ENCODE peak calls at places on chromosomes 5 and 9, in eight cellular contexts. I is MM.1S, Q is fibroblast of mammary gland, F is brain microvascular endothelial cell, O is kidney epithelial cell, X is body of pancreas, C is BJ, W is adrenal gland. D is an unnamed sample.

GRCh38 chr9:114072181-114073140 is 5.6 kb downstream of the AMBP start:
- DNase-seq in I (no peak), Q (peak; percentile 37), F (no peak), O (no peak), X (peak; percentile 88), C (no peak), W (peak; percentile 37), D (peak; percentile 84)

GRCh38 chr5:61322738-61323429 is 9.2 kb upstream of the ZSWIM6 start:
- DNase-seq in I (no peak), Q (peak; percentile 62), F (no peak), O (no peak), X (no peak), C (no peak), W (peak; percentile 15), D (peak; percentile 50)

GRCh38 chr5:125485003-125485641 is 738.7 kb upstream of the ZNF608 start:
- DNase-seq in I (no peak), Q (peak; percentile 100), F (peak; percentile 90), O (peak; percentile 97), X (peak; percentile 64), C (peak; percentile 99), W (peak; percentile 55), D (peak; percentile 99)

GRCh38 chr5:1794896-1795290 is 4.7 kb downstream of the MRPL36 start:
- DNase-seq in I (no peak), Q (no peak), F (no peak), O (no peak), X (no peak), C (no peak), W (no peak), D (no peak)

GRCh38 chr5:134130239-134130945 is 15.9 kb downstream of the TCF7 start:
- DNase-seq in I (no peak), Q (no peak), F (no peak), O (no peak), X (no peak), C (no peak), W (no peak), D (no peak)

GRCh38 chr5:89260254-89260653 is 377.3 kb upstream of the MEF2C start:
- DNase-seq in I (no peak), Q (peak; percentile 42), F (no peak), O (no peak), X (no peak), C (no peak), W (no peak), D (peak; percentile 58)

GRCh38 chr9:108880917-108881316 is 18.9 kb downstream of the ACTL7A start:
- DNase-seq in I (no peak), Q (no peak), F (no peak), O (no peak), X (no peak), C (no peak), W (no peak), D (no peak)

GRCh38 chr5:68661237-68661636 is 432.6 kb upstream of the SLC30A5 start:
- DNase-seq in I (no peak), Q (peak; percentile 58), F (peak; percentile 8), O (no peak), X (no peak), C (no peak), W (no peak), D (no peak)

GRCh38 chr5:167514461-167514860 is 777.0 kb upstream of the WWC1 start:
- DNase-seq in I (no peak), Q (no peak), F (no peak), O (no peak), X (no peak), C (no peak), W (no peak), D (no peak)

GRCh38 chr9:34282096-34282495 is 47.0 kb downstream of the KIF24 start:
- DNase-seq in I (no peak), Q (no peak), F (no peak), O (no peak), X (no peak), C (no peak), W (no peak), D (peak; percentile 39)

GRCh38 chr5:127011961-127012644 is 18.3 kb downstream of the MARCHF3 start:
- DNase-seq in I (peak; percentile 15), Q (no peak), F (no peak), O (no peak), X (no peak), C (no peak), W (no peak), D (no peak)

GRCh38 chr9:126738553-126738952 is 66.3 kb upstream of the ZBTB43 start:
- DNase-seq in I (no peak), Q (no peak), F (no peak), O (no peak), X (no peak), C (no peak), W (no peak), D (no peak)

GRCh38 chr5:40603378-40603777 is 76.3 kb upstream of the PTGER4 start:
- DNase-seq in I (no peak), Q (no peak), F (no peak), O (peak; percentile 19), X (no peak), C (no peak), W (no peak), D (no peak)

GRCh38 chr9:27749838-27750237 is 176.6 kb upstream of the C9orf72 start:
- DNase-seq in I (no peak), Q (no peak), F (no peak), O (no peak), X (no peak), C (no peak), W (no peak), D (no peak)

GRCh38 chr5:102536323-102536928 is 37.6 kb upstream of the SLCO6A1 start:
- DNase-seq in I (peak; percentile 27), Q (peak; percentile 30), F (no peak), O (peak; percentile 12), X (no peak), C (peak; percentile 9), W (no peak), D (peak; percentile 42)

GRCh38 chr5:109192543-109193281 is 217.1 kb downstream of the PJA2 start:
- DNase-seq in I (no peak), Q (no peak), F (no peak), O (no peak), X (no peak), C (no peak), W (no peak), D (no peak)

GRCh38 chr9:127873886-127874285 is 3.6 kb downstream of the AK1 start:
- DNase-seq in I (no peak), Q (no peak), F (no peak), O (no peak), X (peak; percentile 92), C (no peak), W (peak; percentile 87), D (peak; percentile 76)

GRCh38 chr9:126617003-126617739 is 3.4 kb downstream of the LMX1B start:
- DNase-seq in I (no peak), Q (no peak), F (no peak), O (no peak), X (peak; percentile 2), C (no peak), W (no peak), D (no peak)

GRCh38 chr5:10838038-10838437 is 77.0 kb upstream of the DAP start:
- DNase-seq in I (no peak), Q (no peak), F (peak; percentile 41), O (no peak), X (no peak), C (no peak), W (peak; percentile 39), D (no peak)

GRCh38 chr9:100626949-100627348 is 49.1 kb downstream of the CAVIN4 start:
- DNase-seq in I (no peak), Q (no peak), F (no peak), O (no peak), X (no peak), C (no peak), W (no peak), D (no peak)

GRCh38 chr5:4862500-4862899 is 277.6 kb upstream of the ADAMTS16 start:
- DNase-seq in I (peak; percentile 40), Q (peak; percentile 60), F (peak; percentile 14), O (peak; percentile 10), X (no peak), C (peak; percentile 3), W (no peak), D (peak; percentile 69)

GRCh38 chr5:59001154-59001553 is 418.3 kb downstream of the RAB3C start:
- DNase-seq in I (no peak), Q (peak; percentile 38), F (no peak), O (no peak), X (no peak), C (no peak), W (no peak), D (peak; percentile 44)

GRCh38 chr5:99061299-99061698 is 132.5 kb upstream of the CHD1 start:
- DNase-seq in I (no peak), Q (no peak), F (peak; percentile 22), O (no peak), X (no peak), C (no peak), W (no peak), D (no peak)
- H3K4me3 ChIP-seq in I (no peak overlapping the region), Q (no peak overlapping the region), F (no peak overlapping the region), O (no peak overlapping the region), X (no peak overlapping the region), C (no peak overlapping the region), W (no peak overlapping the region), D (no peak overlapping the region)

DNA sequence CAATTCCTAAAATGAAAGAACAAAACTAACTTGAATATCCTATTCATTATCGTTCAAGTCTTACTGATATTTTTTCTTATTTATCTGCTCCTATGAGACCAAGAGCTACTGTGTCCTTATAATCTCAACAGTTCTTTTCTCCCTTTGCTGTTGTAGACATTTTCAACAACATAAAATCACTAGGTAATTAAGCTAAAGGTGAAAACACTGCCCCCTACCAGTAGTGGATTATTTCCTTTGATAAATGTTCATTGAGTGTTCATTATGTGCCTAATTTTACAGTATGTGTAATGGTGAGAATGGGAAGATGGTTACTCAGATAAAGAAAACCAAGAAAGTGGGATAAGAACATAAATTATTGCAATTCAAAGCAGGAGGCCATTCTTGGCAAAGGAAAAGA is 41.4 kb upstream of the PAPPA start:
- DNase-seq in I (no peak), Q (peak; percentile 51), F (no peak), O (no peak), X (no peak), C (no peak), W (no peak), D (peak; percentile 41)
- TF ChIP-seq CTCF in I (peak; percentile 19), Q (peak; percentile 50), F (peak; percentile 35), O (peak; percentile 25), X (no peak), C (peak; percentile 14), W (peak; percentile 13), D (peak; percentile 34)

DNA sequence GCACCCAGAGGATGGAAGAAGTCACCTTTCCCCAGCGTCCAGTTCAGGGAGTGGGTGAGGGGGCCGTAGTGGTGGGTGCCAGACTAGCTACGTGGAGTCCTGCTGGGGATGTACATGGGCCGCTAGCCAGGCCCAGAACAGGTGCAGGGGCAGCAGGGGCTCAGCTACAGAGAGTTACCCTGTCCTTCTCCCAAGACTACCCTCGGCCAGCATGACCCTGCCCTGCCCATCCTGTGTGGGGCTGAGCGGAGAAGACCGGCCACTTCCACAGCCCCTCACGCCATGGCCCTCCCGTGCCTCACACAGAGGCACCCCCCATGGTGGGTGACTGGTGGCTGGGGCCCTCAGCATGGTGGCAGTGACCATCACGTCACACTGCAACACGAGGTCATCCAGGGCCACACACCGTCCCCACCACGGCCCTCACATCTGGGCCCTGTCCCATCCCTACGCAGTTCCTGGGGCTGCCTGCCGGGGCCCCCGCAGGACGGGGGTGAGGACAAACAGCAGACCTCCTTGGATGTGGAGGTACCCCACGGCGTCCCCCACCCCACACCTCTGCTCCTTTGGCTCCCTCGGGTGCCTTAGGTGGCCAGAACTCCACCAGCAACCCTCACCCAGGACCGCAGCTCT is 977 bp upstream of the DPP7 start:
- DNase-seq in I (no peak), Q (no peak), F (no peak), O (no peak), X (no peak), C (no peak), W (no peak), D (no peak)
- H3K4me3 ChIP-seq in I (no peak overlapping the region), Q (no peak overlapping the region), F (no peak overlapping the region), O (no peak overlapping the region), X (no peak overlapping the region), C (no peak overlapping the region), W (no peak overlapping the region), D (no peak overlapping the region)

GRCh38 chr5:171606414-171607024 is 179.1 kb upstream of the SMIM23 start:
- DNase-seq in I (peak; percentile 34), Q (peak; percentile 38), F (no peak), O (no peak), X (no peak), C (no peak), W (no peak), D (peak; percentile 11)
- TF ChIP-seq CTCF in I (peak; percentile 56), Q (peak; percentile 63), F (peak; percentile 63), O (peak; percentile 40), X (no peak), C (peak; percentile 36), W (peak; percentile 30), D (peak; percentile 45)